ENCODE peak calls at places on chromosomes 12 and 14, in ten cellular contexts. Y is stomach, W is right cardiac atrium, Q is hepatocyte, N is heart right ventricle, H is lung, P is breast epithelium, K is pancreas, F is sigmoid colon, S is small intestine. L is an unnamed sample. For H3K4me1, the result is how much of the 10 kb centered on the place peaks cover.

GRCh38 chr12:82510386-82510785 is 152.1 kb downstream of the METTL25 start:
- DNase-seq in Y (no peak), W (no peak), Q (no peak), N (no peak), H (no peak), P (no peak), K (no peak), F (no peak), S (no peak), L (no peak)

GRCh38 chr14:23118506-23119361 is at the start of gene CEBPE:
- DNase-seq in Y (no peak), W (no peak), Q (no peak), N (no peak), H (no peak), P (no peak), K (no peak), F (peak), S (no peak), L (no peak)

GRCh38 chr14:94011795-94012194 is 14.3 kb upstream of the OTUB2 start:
- DNase-seq in Y (no peak), W (no peak), Q (no peak), N (no peak), H (no peak), P (no peak), K (no peak), F (no peak), S (peak), L (no peak)

GRCh38 chr12:76018111-76018510 is 13.5 kb downstream of the PHLDA1 start:
- DNase-seq in Y (no peak), W (peak), Q (peak), N (peak), H (peak), P (no peak), K (no peak), F (no peak), S (no peak), L (peak)

GRCh38 chr12:5163661-5164060 is 120.0 kb downstream of the KCNA5 start:
- DNase-seq in Y (no peak), W (no peak), Q (no peak), N (no peak), H (no peak), P (no peak), K (no peak), F (no peak), S (no peak), L (no peak)

GRCh38 chr12:128180166-128180565 is 86.8 kb upstream of the TMEM132C start:
- DNase-seq in Y (no peak), W (no peak), Q (no peak), N (no peak), H (no peak), P (no peak), K (no peak), F (no peak), S (no peak), L (no peak)

GRCh38 chr12:120620624-120621023 is 19.8 kb upstream of the CABP1 start:
- DNase-seq in Y (peak), W (no peak), Q (peak), N (no peak), H (no peak), P (no peak), K (no peak), F (no peak), S (peak), L (no peak)

GRCh38 chr14:32669416-32669815 is 269.3 kb upstream of the NPAS3 start:
- DNase-seq in Y (no peak), W (no peak), Q (no peak), N (no peak), H (no peak), P (no peak), K (no peak), F (no peak), S (no peak), L (no peak)

GRCh38 chr12:123905319-123905925 is 67.2 kb downstream of the CCDC92 start:
- DNase-seq in Y (peak), W (peak), Q (peak), N (peak), H (peak), P (peak), K (no peak), F (no peak), S (peak), L (peak)

GRCh38 chr14:49966304-49966809 is 73.5 kb downstream of the ARF6 start:
- DNase-seq in Y (peak), W (no peak), Q (peak), N (no peak), H (no peak), P (no peak), K (peak), F (no peak), S (peak), L (no peak)

GRCh38 chr14:77098470-77099353 is 654 bp downstream of the CIPC start:
- DNase-seq in Y (peak), W (peak), Q (peak), N (peak), H (peak), P (peak), K (peak), F (peak), S (peak), L (no peak)

GRCh38 chr12:77218278-77218677 is 152.9 kb upstream of the E2F7 start:
- DNase-seq in Y (no peak), W (no peak), Q (no peak), N (no peak), H (no peak), P (no peak), K (no peak), F (no peak), S (no peak), L (no peak)

GRCh38 chr14:86852530-86852929 is 1140.5 kb downstream of the GALC start:
- DNase-seq in Y (no peak), W (no peak), Q (no peak), N (no peak), H (no peak), P (no peak), K (no peak), F (no peak), S (no peak), L (no peak)

GRCh38 chr12:78568326-78569020 is 296.1 kb upstream of the SYT1 start:
- DNase-seq in Y (no peak), W (no peak), Q (no peak), N (no peak), H (no peak), P (no peak), K (no peak), F (no peak), S (no peak), L (no peak)

GRCh38 chr14:59161571-59162175 is 26.8 kb upstream of the DAAM1 start:
- DNase-seq in Y (no peak), W (peak), Q (peak), N (no peak), H (no peak), P (no peak), K (no peak), F (no peak), S (peak), L (no peak)

GRCh38 chr12:43964966-43965365 is 129.1 kb downstream of the TMEM117 start:
- DNase-seq in Y (no peak), W (no peak), Q (no peak), N (no peak), H (no peak), P (no peak), K (no peak), F (no peak), S (no peak), L (no peak)

GRCh38 chr12:16389594-16389993 is 42.1 kb downstream of the MGST1 start:
- DNase-seq in Y (no peak), W (no peak), Q (peak), N (no peak), H (no peak), P (no peak), K (no peak), F (no peak), S (no peak), L (no peak)

GRCh38 chr14:56795284-56795622 is 15.0 kb downstream of the OTX2 start:
- DNase-seq in Y (no peak), W (no peak), Q (no peak), N (no peak), H (no peak), P (no peak), K (no peak), F (no peak), S (no peak), L (no peak)

GRCh38 chr12:110279976-110280783 is 867 bp upstream of the ATP2A2 start:
- DNase-seq in Y (peak), W (peak), Q (peak), N (peak), H (peak), P (peak), K (peak), F (peak), S (peak), L (peak)

GRCh38 chr12:125856899-125857298 is 791.7 kb downstream of the AACS start:
- DNase-seq in Y (no peak), W (no peak), Q (no peak), N (no peak), H (no peak), P (no peak), K (no peak), F (no peak), S (no peak), L (no peak)

GRCh38 chr12:41058266-41058665 is 129.9 kb upstream of the PDZRN4 start:
- DNase-seq in Y (no peak), W (no peak), Q (no peak), N (no peak), H (no peak), P (no peak), K (no peak), F (no peak), S (no peak), L (no peak)

GRCh38 chr14:91127411-91127810 is 13.5 kb downstream of the DGLUCY start:
- DNase-seq in Y (peak), W (peak), Q (peak), N (peak), H (peak), P (peak), K (peak), F (no peak), S (peak), L (no peak)

GRCh38 chr12:81209001-81209400 is 131.1 kb downstream of the ACSS3 start:
- DNase-seq in Y (no peak), W (no peak), Q (no peak), N (no peak), H (no peak), P (no peak), K (no peak), F (no peak), S (no peak), L (no peak)

GRCh38 chr12:81211306-81211705 is 133.4 kb downstream of the ACSS3 start:
- DNase-seq in Y (no peak), W (no peak), Q (no peak), N (no peak), H (no peak), P (no peak), K (no peak), F (no peak), S (no peak), L (no peak)

GRCh38 chr12:81207173-81207572 is 129.3 kb downstream of the ACSS3 start:
- DNase-seq in Y (no peak), W (no peak), Q (no peak), N (no peak), H (no peak), P (no peak), K (no peak), F (no peak), S (no peak), L (no peak)

GRCh38 chr12:81206425-81206824 is 128.5 kb downstream of the ACSS3 start:
- DNase-seq in Y (no peak), W (no peak), Q (no peak), N (no peak), H (no peak), P (no peak), K (no peak), F (no peak), S (no peak), L (no peak)

DNA sequence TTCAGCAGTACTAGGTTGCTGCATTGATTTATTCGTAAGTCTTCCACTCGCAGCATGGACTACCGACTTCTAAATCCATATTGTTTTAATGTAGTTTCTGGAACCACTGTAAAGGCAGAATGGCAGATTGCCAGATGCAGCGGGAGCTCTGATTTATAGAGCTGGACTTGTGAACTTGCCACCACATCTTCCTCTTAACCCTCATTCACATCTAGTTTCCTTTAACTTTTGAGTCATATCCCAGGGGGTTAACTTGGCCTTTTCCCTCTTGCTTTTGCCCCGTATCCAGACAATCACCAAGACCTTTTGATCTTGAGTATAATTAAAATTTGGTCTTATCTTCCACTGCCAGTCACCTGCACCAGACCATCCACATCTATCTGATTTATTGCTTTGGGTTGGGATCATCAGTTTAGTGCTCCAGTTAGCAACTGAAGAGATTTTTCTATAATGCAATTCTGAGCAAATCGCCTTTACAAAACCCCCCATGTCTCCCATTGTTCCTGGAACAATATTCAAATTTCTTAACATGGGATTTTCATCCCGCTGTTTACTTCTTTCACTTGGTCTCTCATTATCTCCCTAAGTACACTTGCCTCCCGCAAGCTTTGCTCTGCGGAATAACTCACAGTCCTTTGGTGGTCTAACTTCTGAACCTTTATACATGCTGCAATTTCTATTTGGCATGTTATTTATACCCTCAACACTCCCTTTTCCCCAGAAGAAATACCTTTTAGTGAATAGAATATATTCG is 130.5 kb downstream of the ACSS3 start:
- DNase-seq in Y (no peak), W (no peak), Q (peak), N (no peak), H (no peak), P (no peak), K (no peak), F (no peak), S (peak), L (no peak)
- H3K4me1 ChIP-seq in Y (under half), W (under half), Q (under half), N (under half), H (under half), P (under half), K (under half), F (under half), S (under half), L (under half)

DNA sequence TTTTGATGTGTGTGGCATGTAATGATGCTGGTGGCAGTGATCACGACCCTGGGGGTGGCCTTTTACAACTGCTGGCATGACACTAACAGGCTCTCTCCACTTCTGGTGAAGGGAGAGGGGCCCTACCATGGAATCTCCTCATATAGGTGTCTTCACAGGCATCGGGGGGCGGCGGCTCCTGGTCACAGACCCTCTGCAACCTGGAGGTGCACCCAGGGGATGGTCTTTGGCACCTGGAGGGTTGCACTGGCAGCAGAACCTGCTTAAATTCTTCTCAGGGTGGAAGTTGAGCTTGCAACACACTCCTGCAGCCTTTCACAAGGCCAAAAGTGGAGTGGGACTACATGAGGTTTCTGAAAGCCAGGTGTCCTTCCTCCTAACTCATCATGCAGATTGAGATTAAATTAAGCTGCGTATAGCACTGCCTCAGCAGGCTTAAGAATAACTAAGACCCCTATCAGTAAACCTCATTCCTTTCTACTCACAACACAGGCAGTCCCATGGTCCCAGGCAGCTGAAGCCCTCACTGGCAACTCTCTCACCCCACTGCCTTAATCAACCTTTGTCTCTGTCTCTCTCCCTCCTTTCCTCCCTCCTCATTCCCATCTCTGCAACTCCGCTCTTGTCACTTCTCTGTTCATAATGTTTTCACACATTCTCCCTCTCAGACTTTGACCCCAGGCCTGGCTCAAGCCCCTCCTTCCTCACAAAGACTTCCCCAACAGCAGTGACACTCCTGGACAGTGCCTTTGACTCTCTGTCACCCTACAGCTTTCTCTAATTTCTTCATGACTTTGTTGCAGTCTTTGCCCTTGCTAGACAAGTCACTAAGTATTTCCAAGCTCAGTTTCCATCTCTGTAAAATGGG is 18.9 kb downstream of the NID2 start:
- DNase-seq in Y (no peak), W (no peak), Q (peak), N (no peak), H (no peak), P (no peak), K (no peak), F (no peak), S (peak), L (no peak)
- H3K27ac ChIP-seq in Y (no peak), W (peak), Q (no peak), N (peak), H (no peak), P (no peak), K (no peak), F (no peak), S (no peak), L (no peak)

GRCh38 chr12:14256555-14257169 is 108.8 kb upstream of the ATF7IP start:
- DNase-seq in Y (peak), W (peak), Q (peak), N (peak), H (peak), P (peak), K (peak), F (peak), S (peak), L (no peak)
- H3K4me1 ChIP-seq in Y (under half), W (under half), Q (under half), N (under half), H (under half), P (under half), K (under half), F (half or more), S (under half), L (under half)

GRCh38 chr12:2299207-2299606 is 246.4 kb downstream of the CACNA1C start:
- DNase-seq in Y (no peak), W (no peak), Q (peak), N (no peak), H (no peak), P (peak), K (no peak), F (peak), S (no peak), L (no peak)

GRCh38 chr12:2298556-2299195 is 245.9 kb downstream of the CACNA1C start:
- DNase-seq in Y (no peak), W (no peak), Q (no peak), N (no peak), H (no peak), P (no peak), K (no peak), F (peak), S (no peak), L (no peak)

GRCh38 chr12:2301531-2302461 is 249.0 kb downstream of the CACNA1C start:
- DNase-seq in Y (no peak), W (peak), Q (peak), N (peak), H (no peak), P (no peak), K (no peak), F (peak), S (no peak), L (peak)

GRCh38 chr12:2300886-2301285 is 248.1 kb downstream of the CACNA1C start:
- DNase-seq in Y (no peak), W (no peak), Q (no peak), N (no peak), H (no peak), P (no peak), K (no peak), F (peak), S (no peak), L (no peak)

GRCh38 chr12:2300168-2300567 is 247.4 kb downstream of the CACNA1C start:
- DNase-seq in Y (no peak), W (no peak), Q (no peak), N (no peak), H (no peak), P (no peak), K (no peak), F (peak), S (no peak), L (no peak)
- H3K27ac ChIP-seq in Y (no peak), W (no peak), Q (no peak), N (no peak), H (no peak), P (no peak), K (no peak), F (peak), S (no peak), L (no peak)

GRCh38 chr12:113860950-113861349 is 105.2 kb downstream of the RBM19 start:
- DNase-seq in Y (no peak), W (no peak), Q (peak), N (no peak), H (no peak), P (no peak), K (no peak), F (no peak), S (no peak), L (peak)

GRCh38 chr12:113861708-113862312 is 104.3 kb downstream of the RBM19 start:
- DNase-seq in Y (no peak), W (no peak), Q (no peak), N (no peak), H (no peak), P (no peak), K (no peak), F (no peak), S (no peak), L (peak)

GRCh38 chr12:113860059-113860820 is 105.9 kb downstream of the RBM19 start:
- DNase-seq in Y (no peak), W (no peak), Q (no peak), N (no peak), H (no peak), P (no peak), K (no peak), F (no peak), S (no peak), L (no peak)

GRCh38 chr12:113857371-113857770 is 108.8 kb downstream of the RBM19 start:
- DNase-seq in Y (no peak), W (no peak), Q (no peak), N (no peak), H (no peak), P (no peak), K (no peak), F (no peak), S (no peak), L (no peak)

GRCh38 chr12:113858828-113859386 is 107.2 kb downstream of the RBM19 start:
- DNase-seq in Y (no peak), W (no peak), Q (no peak), N (no peak), H (no peak), P (no peak), K (no peak), F (no peak), S (no peak), L (no peak)
- H3K4me1 ChIP-seq in Y (under half), W (under half), Q (under half), N (under half), H (under half), P (under half), K (under half), F (under half), S (under half), L (under half)

GRCh38 chr14:75543258-75543657 is 21.0 kb downstream of the BATF start:
- DNase-seq in Y (no peak), W (no peak), Q (no peak), N (no peak), H (no peak), P (no peak), K (no peak), F (no peak), S (no peak), L (no peak)
- H3K27ac ChIP-seq in Y (peak), W (no peak), Q (peak), N (no peak), H (peak), P (peak), K (peak), F (no peak), S (peak), L (no peak)

L was measured in SJSA1.